ENCODE peak calls at places on chromosomes 13 and 19, in six cellular contexts. N is NCI-H1092 treated with DMSO at 0.1 percent for 48 hours, I is hypothalamus, L is NCI-H460, Y is DMS153, Q is ureter. S is an unnamed sample.

GRCh38 chr19:19871932-19872331 is 6.2 kb downstream of the ZNF253 start:
- DNase-seq in Q (no peak), I (no peak), N (no peak), L (no peak), Y (no peak), S (no peak)

GRCh38 chr19:15871570-15871969 is 26.3 kb downstream of the CYP4F2 start:
- DNase-seq in I (no peak), Q (no peak), N (no peak), L (no peak), Y (no peak), S (no peak)

GRCh38 chr19:8017808-8018207 is 12.4 kb upstream of the ELAVL1 start:
- DNase-seq in Q (no peak), I (no peak), N (no peak), L (no peak), Y (no peak), S (no peak)

GRCh38 chr13:95494082-95494681 is 58.3 kb upstream of the CLDN10 start:
- DNase-seq in Q (peak), L (peak), Y (peak), I (no peak), N (peak), S (peak)

GRCh38 chr19:39247701-39248664 is 673 bp downstream of the IFNL4 start:
- DNase-seq in N (no peak), Q (no peak), I (no peak), Y (no peak), L (no peak), S (no peak)

GRCh38 chr13:109274188-109274821 is 512.1 kb downstream of the IRS2 start:
- DNase-seq in Q (no peak), N (no peak), I (no peak), Y (no peak), L (peak), S (no peak)

GRCh38 chr13:24068472-24068871 is 92.0 kb upstream of the SPATA13 start:
- DNase-seq in Q (no peak), L (no peak), Y (no peak), N (no peak), I (no peak), S (no peak)

GRCh38 chr13:113548171-113548641 is 36.3 kb upstream of the TFDP1 start:
- DNase-seq in N (peak), Q (peak), Y (no peak), I (no peak), L (no peak), S (no peak)

GRCh38 chr19:45168767-45169351 is 8.1 kb upstream of the NKPD1 start:
- DNase-seq in I (no peak), L (no peak), Q (no peak), N (no peak), Y (peak), S (no peak)

GRCh38 chr13:64912141-64912540 is 2318.0 kb downstream of the PCDH9 start:
- DNase-seq in Y (no peak), N (no peak), L (no peak), I (no peak), Q (no peak), S (no peak)

GRCh38 chr19:20077791-20078463 is at the start of gene ZNF90:
- DNase-seq in Q (peak), N (peak), Y (no peak), I (peak), L (no peak), S (peak)

GRCh38 chr19:1871630-1872029 is 8.3 kb upstream of the KLF16 start:
- DNase-seq in L (no peak), I (no peak), Q (no peak), Y (no peak), N (no peak), S (no peak)

GRCh38 chr13:39321578-39321977 is 281.4 kb downstream of the LHFPL6 start:
- DNase-seq in I (no peak), Y (no peak), L (no peak), Q (no peak), N (no peak), S (no peak)

GRCh38 chr19:43620061-43621001 is 902 bp upstream of the ZNF428 start:
- DNase-seq in I (no peak), Q (no peak), L (no peak), Y (no peak), N (no peak), S (no peak)

GRCh38 chr19:30167976-30168635 is 204.1 kb upstream of the ZNF536 start:
- DNase-seq in Q (no peak), Y (no peak), I (no peak), L (no peak), N (no peak), S (no peak)

S was measured in midbrain.